ENCODE peak calls at places on chromosome 5, in four cellular contexts. X, G, O and S are unnamed samples.

GRCh38 chr5:68299575-68299974 is 84.0 kb downstream of the PIK3R1 start:
- DNase-seq in X (no peak), G (no peak), O (peak; percentile 17), S (no peak)

GRCh38 chr5:135447298-135447929 is at the start of gene DCANP1:
- DNase-seq in X (no peak), G (no peak), O (no peak), S (peak; percentile 9)

GRCh38 chr5:62937661-62938558 is 359.3 kb downstream of the LRRC70 start:
- DNase-seq in X (no peak), G (no peak), O (peak; percentile 3), S (no peak)

GRCh38 chr5:115160975-115161475 is 8.7 kb downstream of the TRIM36 start:
- DNase-seq in X (no peak), G (no peak), O (no peak), S (no peak)

GRCh38 chr5:35230043-35230611 is at the start of gene PRLR:
- DNase-seq in X (peak; percentile 43), G (peak; percentile 18), O (peak; percentile 8), S (no peak)

GRCh38 chr5:167814828-167815227 is 476.6 kb upstream of the WWC1 start:
- DNase-seq in X (no peak), G (no peak), O (peak; percentile 88), S (no peak)

GRCh38 chr5:59873113-59873512 is 20.4 kb downstream of the PDE4D start:
- DNase-seq in X (no peak), G (no peak), O (peak; percentile 74), S (no peak)

GRCh38 chr5:17233488-17233887 is 16.1 kb downstream of the BASP1 start:
- DNase-seq in X (no peak), G (no peak), O (no peak), S (no peak)

GRCh38 chr5:141354900-141355469 is at the start of gene PCDHGA4:
- DNase-seq in X (no peak), G (no peak), O (peak; percentile 28), S (no peak)

GRCh38 chr5:41094871-41095270 is 23.7 kb upstream of the MROH2B start:
- DNase-seq in X (no peak), G (peak; percentile 4), O (no peak), S (no peak)

GRCh38 chr5:1799110-1799601 is 481 bp downstream of the MRPL36 start:
- DNase-seq in X (no peak), G (peak; percentile 42), O (peak; percentile 19), S (no peak)

GRCh38 chr5:177403194-177403825 is 2.8 kb upstream of the PFN3 start:
- DNase-seq in X (no peak), G (peak; percentile 34), O (peak; percentile 12), S (no peak)

GRCh38 chr5:170444969-170445505 is 55.9 kb upstream of the KCNMB1 start:
- DNase-seq in X (no peak), G (no peak), O (no peak), S (no peak)

GRCh38 chr5:149487672-149488071 is 63.6 kb downstream of the CSNK1A1 start:
- DNase-seq in X (no peak), G (no peak), O (no peak), S (no peak)

GRCh38 chr5:153362026-153362425 is 128.4 kb upstream of the GRIA1 start:
- DNase-seq in X (no peak), G (no peak), O (no peak), S (no peak)

GRCh38 chr5:171162602-171163001 is 146.4 kb upstream of the TLX3 start:
- DNase-seq in X (no peak), G (peak; percentile 44), O (peak; percentile 25), S (no peak)

GRCh38 chr5:94254214-94254613 is 364.2 kb downstream of the KIAA0825 start:
- DNase-seq in X (no peak), G (no peak), O (no peak), S (no peak)

GRCh38 chr5:157161996-157162395 is 4.1 kb downstream of the GARIN3 start:
- DNase-seq in X (no peak), G (no peak), O (no peak), S (no peak)

GRCh38 chr5:173627860-173628392 is 11.5 kb upstream of the BOD1 start:
- DNase-seq in X (no peak), G (no peak), O (no peak), S (peak; percentile 28)

GRCh38 chr5:3043600-3043999 is 292.1 kb upstream of the IRX2 start:
- DNase-seq in X (no peak), G (no peak), O (no peak), S (no peak)

GRCh38 chr5:154534457-154535050 is 56.5 kb upstream of the HAND1 start:
- DNase-seq in X (no peak), G (peak; percentile 41), O (no peak), S (no peak)

GRCh38 chr5:149387982-149388381 is 8.9 kb upstream of the IL17B start:
- DNase-seq in X (no peak), G (no peak), O (peak; percentile 84), S (no peak)

GRCh38 chr5:90792725-90793124 is 234.1 kb downstream of the ADGRV1 start:
- DNase-seq in X (no peak), G (no peak), O (no peak), S (no peak)

GRCh38 chr5:54302267-54302687 is 8.1 kb downstream of the ARL15 start:
- DNase-seq in X (no peak), G (no peak), O (peak; percentile 37), S (no peak)

GRCh38 chr5:3345195-3345594 is 250.4 kb upstream of the IRX1 start:
- DNase-seq in X (no peak), G (no peak), O (no peak), S (no peak)

GRCh38 chr5:88734191-88734640 is 148.8 kb downstream of the MEF2C start:
- DNase-seq in X (no peak), G (no peak), O (no peak), S (no peak)

GRCh38 chr5:178437296-178438075 is 152.7 kb downstream of the COL23A1 start:
- DNase-seq in X (no peak), G (no peak), O (no peak), S (no peak)

GRCh38 chr5:135705941-135706340 is 127.2 kb upstream of the CXCL14 start:
- DNase-seq in X (no peak), G (no peak), O (no peak), S (no peak)

GRCh38 chr5:65760504-65761275 is 38.7 kb downstream of the NLN start:
- DNase-seq in X (no peak), G (no peak), O (peak; percentile 13), S (no peak)

GRCh38 chr5:78293856-78294249 is 645 bp downstream of the AP3B1 start:
- DNase-seq in X (no peak), G (no peak), O (no peak), S (no peak)

GRCh38 chr5:154878642-154879335 is 20.4 kb downstream of the CNOT8 start:
- DNase-seq in X (no peak), G (no peak), O (no peak), S (no peak)

GRCh38 chr5:132283423-132284043 is 10.7 kb upstream of the SLC22A4 start:
- DNase-seq in X (no peak), G (peak; percentile 24), O (peak; percentile 78), S (no peak)

GRCh38 chr5:94057655-94058054 is 316.3 kb upstream of the POU5F2 start:
- DNase-seq in X (no peak), G (no peak), O (no peak), S (no peak)

GRCh38 chr5:4627887-4628286 is 512.2 kb upstream of the ADAMTS16 start:
- DNase-seq in X (no peak), G (no peak), O (no peak), S (no peak)

GRCh38 chr5:77143998-77144836 is 57.1 kb upstream of the ZBED3 start:
- DNase-seq in X (peak; percentile 51), G (peak; percentile 83), O (peak; percentile 79), S (peak; percentile 86)

GRCh38 chr5:77145666-77146065 is 58.6 kb upstream of the ZBED3 start:
- DNase-seq in X (no peak), G (no peak), O (peak; percentile 67), S (no peak)

GRCh38 chr5:77146896-77147295 is 59.8 kb upstream of the ZBED3 start:
- DNase-seq in X (no peak), G (no peak), O (no peak), S (no peak)

GRCh38 chr5:77140350-77140749 is 53.3 kb upstream of the ZBED3 start:
- DNase-seq in X (no peak), G (no peak), O (no peak), S (no peak)

DNA sequence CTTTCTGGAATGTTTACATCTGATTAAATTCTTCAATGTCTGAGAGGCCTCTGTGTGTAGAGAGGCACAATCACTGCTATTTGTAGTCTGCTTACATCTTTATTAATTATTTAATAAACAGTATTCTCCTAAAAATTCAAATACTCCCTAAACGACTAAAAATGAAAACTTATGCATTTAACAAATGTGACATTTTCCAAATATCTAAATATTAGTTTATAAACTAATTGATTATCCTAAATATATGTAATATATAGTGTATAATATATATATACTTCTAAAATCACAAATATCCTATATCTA is 57.7 kb upstream of the ZBED3 start:
- DNase-seq in X (no peak), G (no peak), O (no peak), S (no peak)
- TF ChIP-seq CTCF in X (no peak), G (no peak), O (no peak), S (no peak)

GRCh38 chr5:180332861-180333260 is 20.3 kb downstream of the GFPT2 start:
- DNase-seq in X (no peak), G (no peak), O (no peak), S (no peak)

GRCh38 chr5:180330810-180331646 is 22.1 kb downstream of the GFPT2 start:
- DNase-seq in X (peak; percentile 78), G (no peak), O (peak; percentile 99), S (peak; percentile 86)

GRCh38 chr5:180330270-180330648 is 22.9 kb downstream of the GFPT2 start:
- DNase-seq in X (no peak), G (no peak), O (no peak), S (no peak)

GRCh38 chr5:180332051-180332517 is 21.1 kb downstream of the GFPT2 start:
- DNase-seq in X (no peak), G (no peak), O (no peak), S (no peak)

DNA sequence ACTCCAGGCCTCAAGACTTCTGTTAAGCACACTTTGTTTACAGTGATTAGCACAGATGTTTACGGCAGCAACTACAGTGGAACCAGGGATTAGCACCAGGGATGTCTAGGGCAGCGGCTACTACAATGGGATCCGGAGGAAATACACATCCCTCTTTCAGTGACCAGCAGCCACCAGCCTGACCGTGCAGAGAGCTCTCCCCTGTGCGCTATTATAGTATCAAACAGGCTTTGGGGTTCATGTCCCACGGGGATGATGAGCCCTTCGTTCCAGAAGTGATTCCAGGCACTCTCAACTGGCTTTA is 21.5 kb downstream of the GFPT2 start:
- DNase-seq in X (no peak), G (no peak), O (no peak), S (no peak)
- H3K4me3 ChIP-seq in X (no peak overlapping the region), G (no peak overlapping the region), O (no peak overlapping the region), S (no peak overlapping the region)

DNA sequence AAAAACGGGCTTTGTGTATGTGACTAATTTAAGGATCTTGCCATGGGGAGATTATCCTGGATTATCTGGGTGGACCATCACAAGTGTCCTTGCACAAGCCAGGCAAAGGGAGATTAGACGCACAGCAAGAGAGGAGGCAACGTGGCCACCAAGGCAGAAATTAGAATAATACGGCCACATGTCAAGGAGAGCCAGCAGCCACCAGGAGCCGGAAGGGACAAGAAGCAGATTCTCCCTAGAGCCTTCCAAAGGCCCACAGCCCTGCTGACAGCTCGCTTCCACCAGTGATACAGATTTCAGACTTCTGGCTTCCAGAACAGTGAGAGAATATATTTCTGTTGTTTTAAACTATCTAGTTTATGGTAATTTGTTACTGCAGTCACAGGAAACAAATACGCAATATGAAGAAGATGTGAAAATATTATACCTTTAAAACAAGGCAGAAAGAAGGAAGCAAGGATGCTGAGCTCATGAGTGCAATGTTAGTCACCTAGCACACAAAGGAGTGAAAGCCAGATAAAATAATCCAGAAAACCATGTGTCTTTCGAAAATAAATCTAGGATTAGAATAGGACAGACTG is 28.7 kb upstream of the F2RL1 start:
- DNase-seq in X (no peak), G (no peak), O (peak; percentile 85), S (no peak)
- TF ChIP-seq CTCF in X (no peak), G (no peak), O (no peak), S (no peak)

GRCh38 chr5:58072202-58072791 is 387.6 kb downstream of the PLK2 start:
- DNase-seq in X (no peak), G (no peak), O (no peak), S (no peak)
- H3K4me3 ChIP-seq in X (no peak overlapping the region), G (no peak overlapping the region), O (peak overlapping the region; percentile 15), S (peak overlapping the region; percentile 38)